ENCODE peak calls at places on chromosomes 5 and 9, in six cellular contexts. B is tibial nerve, T is stomach, E is A549, O is sigmoid colon, K is upper lobe of left lung. U is an unnamed sample. For H3K4me1, the result is how much of the 10 kb centered on the place peaks cover.

GRCh38 chr5:173630724-173631365 is 14.4 kb upstream of the BOD1 start:
- DNase-seq in O (no peak), T (no peak), E (no peak), B (no peak), K (no peak), U (no peak)

GRCh38 chr5:95861221-95861857 is 38.8 kb upstream of the GLRX start:
- DNase-seq in K (no peak), O (peak), E (peak), T (peak), B (peak), U (peak)

GRCh38 chr5:132751444-132751843 is 4.2 kb downstream of the CCNI2 start:
- DNase-seq in B (peak), E (no peak), O (peak), T (no peak), K (no peak), U (no peak)

GRCh38 chr9:136372561-136373299 is 739 bp downstream of the CARD9 start:
- DNase-seq in E (peak), O (peak), K (peak), T (peak), B (peak), U (peak)

GRCh38 chr9:111632051-111632450 is 917 bp downstream of the DNAJC25 start:
- DNase-seq in B (no peak), E (no peak), K (no peak), O (no peak), T (no peak), U (no peak)

GRCh38 chr9:96674914-96675538 is 19.9 kb upstream of the PRXL2C start:
- DNase-seq in B (no peak), O (no peak), K (no peak), E (peak), T (no peak), U (no peak)

GRCh38 chr9:93573204-93573828 is 3.1 kb upstream of the PHF2 start:
- DNase-seq in E (no peak), K (no peak), B (no peak), T (no peak), O (no peak), U (no peak)

GRCh38 chr5:129496410-129496809 is 36.3 kb downstream of the ADAMTS19 start:
- DNase-seq in T (no peak), O (no peak), E (no peak), K (no peak), B (no peak), U (no peak)

GRCh38 chr9:1320041-1320440 is 269.9 kb downstream of the DMRT2 start:
- DNase-seq in B (no peak), T (no peak), E (no peak), O (no peak), K (no peak), U (no peak)

GRCh38 chr9:91790912-91791311 is 159.1 kb downstream of the ROR2 start:
- DNase-seq in T (no peak), B (no peak), K (no peak), O (no peak), E (no peak), U (no peak)

GRCh38 chr9:77304543-77304942 is 127.2 kb downstream of the VPS13A start:
- DNase-seq in E (no peak), K (no peak), T (no peak), B (no peak), O (no peak), U (no peak)

GRCh38 chr9:33750307-33750838 is 45.0 kb upstream of the PRSS3 start:
- DNase-seq in O (no peak), K (peak), B (no peak), T (peak), E (peak), U (no peak)

GRCh38 chr5:2471152-2471879 is 280.2 kb downstream of the IRX2 start:
- DNase-seq in B (no peak), T (no peak), E (no peak), K (no peak), O (no peak), U (no peak)

GRCh38 chr5:105508519-105508918 is 1945.9 kb upstream of the NUDT12 start:
- DNase-seq in O (no peak), K (no peak), T (no peak), E (no peak), B (no peak), U (no peak)

GRCh38 chr9:93651521-93651950 is 75.2 kb downstream of the PHF2 start:
- DNase-seq in O (peak), E (no peak), T (no peak), B (no peak), K (no peak), U (no peak)

GRCh38 chr5:27592231-27592630 is 553.8 kb upstream of the CDH9 start:
- DNase-seq in E (no peak), B (no peak), T (no peak), O (no peak), K (no peak), U (no peak)

GRCh38 chr5:127298623-127299022 is 8.0 kb downstream of the MEGF10 start:
- DNase-seq in T (no peak), K (no peak), E (no peak), O (no peak), B (no peak), U (no peak)

GRCh38 chr9:92275541-92275940 is 18.0 kb downstream of the IARS1 start:
- DNase-seq in B (no peak), K (no peak), E (peak), O (no peak), T (no peak), U (no peak)

GRCh38 chr9:4891674-4892073 is 93.4 kb upstream of the JAK2 start:
- DNase-seq in E (no peak), T (no peak), K (no peak), O (no peak), B (no peak), U (no peak)

GRCh38 chr5:57302164-57302563 is 128.3 kb downstream of the GPBP1 start:
- DNase-seq in K (no peak), O (no peak), E (peak), T (peak), B (no peak), U (no peak)

GRCh38 chr9:19994296-19994695 is 205.5 kb upstream of the SLC24A2 start:
- DNase-seq in K (no peak), E (no peak), B (no peak), O (no peak), T (no peak), U (no peak)

GRCh38 chr5:115377468-115378217 is 81.2 kb upstream of the CCDC112 start:
- DNase-seq in T (no peak), B (no peak), E (peak), K (no peak), O (no peak), U (no peak)

DNA sequence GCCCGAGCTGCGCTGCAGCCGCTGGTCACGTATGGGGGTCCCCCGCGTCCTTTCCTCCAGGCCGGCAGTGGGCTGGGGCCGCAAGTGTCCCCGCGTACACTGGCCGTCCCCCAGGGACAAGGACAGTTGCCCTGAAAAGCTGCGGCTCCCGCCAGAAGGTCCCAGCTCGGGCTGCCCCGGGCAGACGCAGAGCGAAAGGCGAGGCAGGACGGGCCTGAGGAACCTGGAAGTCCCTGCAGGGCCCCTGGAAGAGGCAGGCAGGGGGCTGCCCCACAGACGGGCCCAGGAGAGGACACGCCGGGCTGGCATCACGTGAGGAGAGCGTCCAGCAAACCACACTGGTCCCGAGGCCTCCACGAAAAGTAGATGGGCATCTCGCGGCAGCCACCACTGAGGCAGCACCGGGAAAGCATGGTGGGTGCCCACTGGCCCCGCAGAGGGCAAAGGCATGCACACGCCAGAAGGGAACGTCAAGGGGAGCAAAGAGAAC is 3.2 kb upstream of the NKD2 start:
- DNase-seq in K (peak), E (no peak), T (peak), B (no peak), O (peak), U (peak)
- H3K4me1 ChIP-seq in K (under half), E (under half), T (half or more), B (half or more), O (under half), U (under half)

DNA sequence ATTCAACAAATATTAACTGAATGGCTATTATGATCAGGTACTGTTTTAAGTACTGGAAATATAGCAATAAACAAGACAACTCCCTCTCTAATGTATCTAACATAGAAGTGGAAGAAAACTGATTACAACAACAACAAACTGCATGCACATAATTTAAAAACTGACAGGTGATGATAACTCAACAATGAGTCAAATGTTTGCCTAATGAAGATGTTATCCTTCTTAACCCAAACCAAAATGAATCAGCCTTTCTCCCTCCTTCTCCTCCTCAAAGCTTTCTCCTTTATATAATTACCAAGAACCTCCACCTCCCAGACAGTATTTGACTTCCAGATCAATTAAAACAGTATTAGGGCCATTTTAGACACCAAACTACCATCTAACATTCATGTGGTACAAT is 49.3 kb downstream of the RICTOR start:
- DNase-seq in O (no peak), E (no peak), B (no peak), T (no peak), K (no peak), U (no peak)
- TF ChIP-seq EP300 in O (no peak), E (no peak), B (no peak), T (no peak), K (no peak), U (no peak)

GRCh38 chr9:133406480-133407307 is 11.1 kb downstream of the REXO4 start:
- DNase-seq in K (peak), B (peak), T (peak), E (peak), O (peak), U (peak)
- TF ChIP-seq POLR2A in K (no peak), B (no peak), T (no peak), E (no peak), O (no peak), U (no peak)

DNA sequence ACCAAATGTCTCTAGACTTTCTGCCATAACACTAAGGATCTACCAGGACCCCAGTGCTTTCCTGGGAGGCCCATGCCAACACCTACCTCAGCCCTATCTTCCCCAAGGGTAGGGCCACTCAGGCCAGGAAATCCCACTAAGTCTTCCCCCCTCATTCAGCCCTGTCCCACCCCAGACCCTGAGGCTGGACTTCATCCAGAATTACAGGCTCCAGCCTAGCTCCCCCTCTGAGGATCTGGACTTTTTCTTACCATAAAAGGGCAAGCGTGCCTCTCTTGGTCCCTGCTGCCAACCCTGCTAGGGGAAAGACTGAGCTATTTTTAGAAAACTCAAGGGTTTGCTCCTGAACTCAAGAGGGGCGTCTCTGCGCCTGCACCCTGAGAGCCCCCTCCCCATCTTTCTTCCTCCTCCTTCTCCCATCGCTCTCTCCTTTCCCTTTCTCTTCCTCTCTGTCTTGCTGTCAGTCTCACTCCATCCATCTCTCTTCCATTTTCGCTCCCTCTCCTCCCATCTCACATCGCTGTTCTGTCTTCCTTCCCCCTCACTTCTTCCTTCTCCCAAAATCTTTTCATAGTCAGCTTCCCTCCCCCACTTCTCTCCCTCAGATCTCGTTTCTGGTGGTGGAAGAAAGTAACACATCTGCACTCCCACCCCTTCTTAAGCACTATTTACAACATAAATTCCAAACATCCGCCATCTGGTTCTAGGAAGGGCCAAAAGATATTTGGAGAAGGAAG is 38.1 kb upstream of the IL17B start:
- DNase-seq in B (no peak), E (no peak), K (no peak), T (no peak), O (peak), U (peak)
- H3K4me1 ChIP-seq in B (half or more), E (under half), K (under half), T (under half), O (half or more), U (half or more)

GRCh38 chr5:134649163-134649916 is 755 bp downstream of the SEC24A start:
- DNase-seq in B (no peak), E (no peak), T (peak), K (peak), O (peak), U (peak)

GRCh38 chr5:134651531-134651930 is 2.9 kb downstream of the SEC24A start:
- DNase-seq in O (no peak), E (no peak), T (no peak), B (no peak), K (no peak), U (no peak)

GRCh38 chr5:134648425-134649162 is at the start of gene SEC24A:
- DNase-seq in B (peak), O (peak), K (peak), T (peak), E (peak), U (peak)

GRCh38 chr5:134642931-134643530 is 5.6 kb upstream of the SEC24A start:
- DNase-seq in K (no peak), E (no peak), T (no peak), B (no peak), O (no peak), U (no peak)

GRCh38 chr5:134647750-134648424 is 698 bp upstream of the SEC24A start:
- DNase-seq in K (no peak), O (no peak), B (no peak), E (no peak), T (no peak), U (no peak)
- TF ChIP-seq EP300 in K (no peak), O (no peak), B (no peak), E (no peak), T (no peak), U (no peak)